ENCODE peak calls at places on chromosomes 11 and 22, in seven cellular contexts. L is RWPE1, E is HL-60, D is suprapubic skin, Z is body of pancreas, Y is GM23248, C is spleen. K is an unnamed sample.

GRCh38 chr11:118694185-118694584 is 14.7 kb upstream of the TREH start:
- DNase-seq in L (no peak), E (no peak), D (no peak), Z (no peak), Y (no peak), C (no peak), K (no peak)

GRCh38 chr11:125777309-125777708 is 1.3 kb downstream of the PATE2 start:
- DNase-seq in L (peak; percentile 6), E (no peak), D (no peak), Z (no peak), Y (peak; percentile 68), C (no peak), K (no peak)

GRCh38 chr22:30969532-30970355 is 679 bp downstream of the TUG1 start:
- DNase-seq in L (peak; percentile 16), E (peak; percentile 43), D (no peak), Z (peak; percentile 31), Y (peak; percentile 73), C (no peak), K (no peak)

GRCh38 chr11:34251640-34251980 is 106.2 kb downstream of the ABTB2 start:
- DNase-seq in L (no peak), E (no peak), D (no peak), Z (no peak), Y (peak; percentile 74), C (no peak), K (no peak)

GRCh38 chr11:57424137-57424801 is 2.7 kb downstream of the SLC43A3 start:
- DNase-seq in L (no peak), E (no peak), D (no peak), Z (no peak), Y (no peak), C (no peak), K (no peak)

GRCh38 chr11:123473941-123474668 is 44.0 kb downstream of the GRAMD1B start:
- DNase-seq in L (peak; percentile 68), E (no peak), D (no peak), Z (no peak), Y (peak; percentile 96), C (no peak), K (peak; percentile 69)

GRCh38 chr11:10295056-10295901 is 1.3 kb upstream of the SBF2 start:
- DNase-seq in L (no peak), E (peak; percentile 27), D (no peak), Z (no peak), Y (peak; percentile 32), C (no peak), K (no peak)

GRCh38 chr11:3086114-3086513 is 28.9 kb upstream of the CARS1 start:
- DNase-seq in L (no peak), E (no peak), D (no peak), Z (no peak), Y (no peak), C (no peak), K (no peak)

GRCh38 chr11:1873048-1873812 is 18.5 kb downstream of the PRR33 start:
- DNase-seq in L (peak; percentile 57), E (no peak), D (no peak), Z (no peak), Y (peak; percentile 46), C (peak; percentile 66), K (no peak)

GRCh38 chr22:19149047-19149883 is 827 bp downstream of the GSC2 start:
- DNase-seq in L (no peak), E (peak; percentile 36), D (no peak), Z (no peak), Y (peak; percentile 31), C (peak; percentile 76), K (no peak)

GRCh38 chr22:37559901-37560681 is at the start of gene CDC42EP1:
- DNase-seq in L (no peak), E (no peak), D (peak; percentile 89), Z (peak; percentile 77), Y (peak; percentile 82), C (no peak), K (no peak)

GRCh38 chr22:45336971-45337431 is 27.3 kb downstream of the FAM118A start:
- DNase-seq in L (no peak), E (no peak), D (peak; percentile 87), Z (peak; percentile 75), Y (peak; percentile 8), C (peak; percentile 83), K (no peak)

GRCh38 chr11:29272019-29272654 is 744.7 kb downstream of the KCNA4 start:
- DNase-seq in L (peak; percentile 41), E (no peak), D (no peak), Z (no peak), Y (peak; percentile 59), C (no peak), K (no peak)

GRCh38 chr11:74446445-74446844 is 20.9 kb downstream of the KCNE3 start:
- DNase-seq in L (no peak), E (no peak), D (no peak), Z (no peak), Y (no peak), C (no peak), K (no peak)

GRCh38 chr11:60347084-60347797 is 20.2 kb downstream of the MS4A6E start:
- DNase-seq in L (no peak), E (no peak), D (no peak), Z (no peak), Y (no peak), C (no peak), K (no peak)

GRCh38 chr22:36879775-36880174 is 19.0 kb downstream of the NCF4 start:
- DNase-seq in L (no peak), E (no peak), D (no peak), Z (no peak), Y (peak; percentile 88), C (no peak), K (no peak)

GRCh38 chr22:37113757-37114156 is 4.2 kb upstream of the TMPRSS6 start:
- DNase-seq in L (no peak), E (no peak), D (no peak), Z (no peak), Y (no peak), C (no peak), K (no peak)

GRCh38 chr22:32853662-32854061 is 52.2 kb downstream of the TIMP3 start:
- DNase-seq in L (no peak), E (no peak), D (no peak), Z (no peak), Y (no peak), C (no peak), K (no peak)

GRCh38 chr22:32850591-32851517 is 49.3 kb downstream of the TIMP3 start:
- DNase-seq in L (no peak), E (no peak), D (peak; percentile 91), Z (peak; percentile 36), Y (peak; percentile 72), C (no peak), K (no peak)

GRCh38 chr22:32850157-32850556 is 48.7 kb downstream of the TIMP3 start:
- DNase-seq in L (no peak), E (no peak), D (no peak), Z (no peak), Y (no peak), C (no peak), K (no peak)

GRCh38 chr22:32854351-32854804 is 52.9 kb downstream of the TIMP3 start:
- DNase-seq in L (no peak), E (no peak), D (no peak), Z (no peak), Y (peak; percentile 73), C (no peak), K (no peak)

GRCh38 chr22:32852346-32853251 is 51.1 kb downstream of the TIMP3 start:
- DNase-seq in L (no peak), E (no peak), D (no peak), Z (peak; percentile 55), Y (no peak), C (no peak), K (no peak)
- H3K27ac ChIP-seq in L (no peak overlapping the region), E (no peak overlapping the region), D (peak overlapping the region; percentile 73), Z (no peak overlapping the region), Y (peak overlapping the region; percentile 60), C (no peak overlapping the region), K (no peak overlapping the region)

DNA sequence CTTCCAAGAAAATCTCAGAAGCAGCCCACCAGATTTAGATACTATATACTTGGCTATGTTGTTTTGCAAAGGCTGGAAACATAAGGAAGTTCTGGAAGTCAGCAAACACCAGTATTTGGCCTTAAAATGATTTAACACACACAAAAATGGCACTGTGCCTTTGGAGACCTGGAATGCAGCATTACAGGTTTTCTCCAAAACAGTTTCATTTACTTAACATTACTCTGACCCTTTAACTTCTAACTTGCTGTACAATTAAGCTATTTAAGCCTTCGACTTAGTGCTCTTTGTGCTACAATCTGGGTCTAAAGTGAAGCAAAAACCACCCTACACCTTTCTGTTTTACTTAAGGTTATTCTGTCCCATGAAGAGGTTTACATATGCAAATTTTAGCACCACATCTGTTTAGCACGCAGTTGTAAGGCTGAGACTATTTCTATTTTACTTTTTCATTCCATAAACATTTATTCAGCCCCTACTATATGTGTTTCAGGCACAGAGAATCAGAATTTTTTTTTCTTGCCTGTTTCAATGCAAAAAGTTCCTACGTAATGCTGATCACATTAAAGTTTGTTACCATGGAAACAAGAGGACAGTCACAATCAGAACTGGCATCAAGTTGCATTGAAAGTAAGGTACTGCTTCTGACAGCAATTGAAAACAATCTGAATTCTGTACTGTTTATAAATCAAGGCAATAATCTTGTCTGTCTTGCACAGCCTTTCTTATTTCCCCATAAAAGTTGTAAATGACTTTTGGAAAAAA is 70.3 kb downstream of the MAML2 start:
- DNase-seq in L (no peak), E (no peak), D (no peak), Z (peak; percentile 63), Y (peak; percentile 53), C (no peak), K (no peak)
- H3K27ac ChIP-seq in L (no peak overlapping the region), E (no peak overlapping the region), D (peak overlapping the region; percentile 19), Z (peak overlapping the region; percentile 68), Y (no peak overlapping the region), C (peak overlapping the region; percentile 1), K (no peak overlapping the region)

DNA sequence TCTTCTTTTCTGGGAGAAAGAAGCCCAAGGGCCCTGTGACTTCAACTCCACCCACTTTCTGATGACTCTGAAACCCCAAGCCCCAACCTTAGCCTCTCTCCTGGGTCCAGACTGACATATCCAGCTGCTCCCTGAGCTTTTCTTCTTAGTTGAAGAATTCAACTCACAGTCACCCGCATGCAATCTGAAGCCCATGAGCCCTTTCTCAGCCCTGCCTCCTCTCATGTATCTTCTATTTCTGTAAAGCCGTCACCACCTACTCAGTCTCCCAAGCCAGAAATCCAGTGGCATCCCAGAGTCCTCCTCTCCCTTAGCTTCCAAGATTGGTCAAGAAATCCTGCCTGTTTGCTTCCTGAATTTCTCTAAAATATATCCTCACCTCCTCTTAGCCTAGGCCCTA is 7.1 kb upstream of the TMA7B start:
- DNase-seq in L (no peak), E (no peak), D (no peak), Z (no peak), Y (no peak), C (no peak), K (no peak)
- H3K27ac ChIP-seq in L (no peak overlapping the region), E (no peak overlapping the region), D (no peak overlapping the region), Z (no peak overlapping the region), Y (no peak overlapping the region), C (peak overlapping the region; percentile 37), K (no peak overlapping the region)

GRCh38 chr11:116837231-116838091 is at the start of gene APOA1:
- DNase-seq in L (no peak), E (no peak), D (no peak), Z (no peak), Y (no peak), C (peak; percentile 69), K (no peak)

GRCh38 chr11:116840746-116841296 is 3.4 kb upstream of the APOA1 start:
- DNase-seq in L (no peak), E (no peak), D (no peak), Z (no peak), Y (no peak), C (peak; percentile 39), K (no peak)

GRCh38 chr11:116836648-116837023 is 786 bp downstream of the APOA1 start:
- DNase-seq in L (no peak), E (no peak), D (no peak), Z (no peak), Y (no peak), C (peak; percentile 65), K (no peak)

GRCh38 chr11:116840224-116840745 is 2.9 kb upstream of the APOA1 start:
- DNase-seq in L (no peak), E (peak; percentile 24), D (no peak), Z (no peak), Y (peak; percentile 53), C (peak; percentile 52), K (no peak)

GRCh38 chr11:116838321-116839084 is 1.1 kb upstream of the APOA1 start:
- DNase-seq in L (no peak), E (no peak), D (no peak), Z (no peak), Y (no peak), C (no peak), K (no peak)
- H3K27ac ChIP-seq in L (no peak overlapping the region), E (no peak overlapping the region), D (no peak overlapping the region), Z (no peak overlapping the region), Y (no peak overlapping the region), C (no peak overlapping the region), K (no peak overlapping the region)

K was measured in AG04450.